ENCODE peak calls at places on chromosomes 5 and 9, in eight cellular contexts. One of them, this sample, is unnamed.

GRCh38 chr9:102072061-102072764 is 333.8 kb upstream of the GRIN3A start:
- DNase-seq in stimulated activated CD4-positive, alpha-beta T cell treated with anti-CD3 and anti-CD28 coated beads, Interleukin-4, amount 100 ng/mL, for 4 hours: no peak
- DNase-seq in fibroblast of the conjunctiva: no peak
- DNase-seq in GM18507: no peak
- DNase-seq in germinal center: no peak
- DNase-seq in fibroblast of lung: no peak
- DNase-seq in stimulated activated CD8-positive, alpha-beta memory T cell treated with anti-CD3 and anti-CD28 coated beads, Interleukin-15, amount 100 ng/mL, for 24 hours: no peak
- DNase-seq in CD8-positive, alpha-beta memory T cell: no peak
- DNase-seq in this sample: no peak

GRCh38 chr5:139385061-139385889 is 2.2 kb upstream of the SLC23A1 start:
- DNase-seq in stimulated activated CD4-positive, alpha-beta T cell treated with anti-CD3 and anti-CD28 coated beads, Interleukin-4, amount 100 ng/mL, for 4 hours: no peak
- DNase-seq in fibroblast of the conjunctiva: no peak
- DNase-seq in GM18507: no peak
- DNase-seq in germinal center: no peak
- DNase-seq in fibroblast of lung: no peak
- DNase-seq in stimulated activated CD8-positive, alpha-beta memory T cell treated with anti-CD3 and anti-CD28 coated beads, Interleukin-15, amount 100 ng/mL, for 24 hours: no peak
- DNase-seq in CD8-positive, alpha-beta memory T cell: no peak
- DNase-seq in this sample: no peak

GRCh38 chr9:78714591-78714990 is 417.7 kb downstream of the PSAT1 start:
- DNase-seq in stimulated activated CD4-positive, alpha-beta T cell treated with anti-CD3 and anti-CD28 coated beads, Interleukin-4, amount 100 ng/mL, for 4 hours: no peak
- DNase-seq in fibroblast of the conjunctiva: no peak
- DNase-seq in GM18507: no peak
- DNase-seq in germinal center: no peak
- DNase-seq in fibroblast of lung: peak; percentile 67
- DNase-seq in stimulated activated CD8-positive, alpha-beta memory T cell treated with anti-CD3 and anti-CD28 coated beads, Interleukin-15, amount 100 ng/mL, for 24 hours: no peak
- DNase-seq in CD8-positive, alpha-beta memory T cell: no peak
- DNase-seq in this sample: no peak

GRCh38 chr5:57175586-57175985 is 1.7 kb downstream of the GPBP1 start:
- DNase-seq in stimulated activated CD4-positive, alpha-beta T cell treated with anti-CD3 and anti-CD28 coated beads, Interleukin-4, amount 100 ng/mL, for 4 hours: peak; percentile 36
- DNase-seq in fibroblast of the conjunctiva: no peak
- DNase-seq in GM18507: no peak
- DNase-seq in germinal center: peak; percentile 34
- DNase-seq in fibroblast of lung: no peak
- DNase-seq in stimulated activated CD8-positive, alpha-beta memory T cell treated with anti-CD3 and anti-CD28 coated beads, Interleukin-15, amount 100 ng/mL, for 24 hours: no peak
- DNase-seq in CD8-positive, alpha-beta memory T cell: no peak
- DNase-seq in this sample: no peak

GRCh38 chr9:90801507-90802289 is at the start of gene SYK:
- DNase-seq in stimulated activated CD4-positive, alpha-beta T cell treated with anti-CD3 and anti-CD28 coated beads, Interleukin-4, amount 100 ng/mL, for 4 hours: no peak
- DNase-seq in fibroblast of the conjunctiva: no peak
- DNase-seq in GM18507: no peak
- DNase-seq in germinal center: peak; percentile 72
- DNase-seq in fibroblast of lung: no peak
- DNase-seq in stimulated activated CD8-positive, alpha-beta memory T cell treated with anti-CD3 and anti-CD28 coated beads, Interleukin-15, amount 100 ng/mL, for 24 hours: no peak
- DNase-seq in CD8-positive, alpha-beta memory T cell: no peak
- DNase-seq in this sample: peak; percentile 46

GRCh38 chr5:1437452-1437851 is 7.8 kb downstream of the SLC6A3 start:
- DNase-seq in stimulated activated CD4-positive, alpha-beta T cell treated with anti-CD3 and anti-CD28 coated beads, Interleukin-4, amount 100 ng/mL, for 4 hours: no peak
- DNase-seq in fibroblast of the conjunctiva: peak; percentile 3
- DNase-seq in GM18507: no peak
- DNase-seq in germinal center: no peak
- DNase-seq in fibroblast of lung: no peak
- DNase-seq in stimulated activated CD8-positive, alpha-beta memory T cell treated with anti-CD3 and anti-CD28 coated beads, Interleukin-15, amount 100 ng/mL, for 24 hours: no peak
- DNase-seq in CD8-positive, alpha-beta memory T cell: no peak
- DNase-seq in this sample: no peak

GRCh38 chr5:122120957-122121356 is 8.4 kb upstream of the ZNF474 start:
- DNase-seq in stimulated activated CD4-positive, alpha-beta T cell treated with anti-CD3 and anti-CD28 coated beads, Interleukin-4, amount 100 ng/mL, for 4 hours: no peak
- DNase-seq in fibroblast of the conjunctiva: no peak
- DNase-seq in GM18507: no peak
- DNase-seq in germinal center: no peak
- DNase-seq in fibroblast of lung: peak; percentile 48
- DNase-seq in stimulated activated CD8-positive, alpha-beta memory T cell treated with anti-CD3 and anti-CD28 coated beads, Interleukin-15, amount 100 ng/mL, for 24 hours: no peak
- DNase-seq in CD8-positive, alpha-beta memory T cell: no peak
- DNase-seq in this sample: no peak

GRCh38 chr5:149865746-149866145 is 78.8 kb downstream of the PDE6A start:
- DNase-seq in stimulated activated CD4-positive, alpha-beta T cell treated with anti-CD3 and anti-CD28 coated beads, Interleukin-4, amount 100 ng/mL, for 4 hours: no peak
- DNase-seq in fibroblast of the conjunctiva: no peak
- DNase-seq in GM18507: no peak
- DNase-seq in germinal center: no peak
- DNase-seq in fibroblast of lung: no peak
- DNase-seq in stimulated activated CD8-positive, alpha-beta memory T cell treated with anti-CD3 and anti-CD28 coated beads, Interleukin-15, amount 100 ng/mL, for 24 hours: no peak
- DNase-seq in CD8-positive, alpha-beta memory T cell: no peak
- DNase-seq in this sample: no peak

GRCh38 chr5:143986567-143987242 is 174.7 kb downstream of the HMHB1 start:
- DNase-seq in stimulated activated CD4-positive, alpha-beta T cell treated with anti-CD3 and anti-CD28 coated beads, Interleukin-4, amount 100 ng/mL, for 4 hours: no peak
- DNase-seq in fibroblast of the conjunctiva: peak; percentile 13
- DNase-seq in GM18507: no peak
- DNase-seq in germinal center: no peak
- DNase-seq in fibroblast of lung: peak; percentile 94
- DNase-seq in stimulated activated CD8-positive, alpha-beta memory T cell treated with anti-CD3 and anti-CD28 coated beads, Interleukin-15, amount 100 ng/mL, for 24 hours: no peak
- DNase-seq in CD8-positive, alpha-beta memory T cell: no peak
- DNase-seq in this sample: no peak

GRCh38 chr5:101678494-101679193 is 617.4 kb downstream of the SLCO4C1 start:
- DNase-seq in stimulated activated CD4-positive, alpha-beta T cell treated with anti-CD3 and anti-CD28 coated beads, Interleukin-4, amount 100 ng/mL, for 4 hours: peak; percentile 24
- DNase-seq in fibroblast of the conjunctiva: peak; percentile 23
- DNase-seq in GM18507: no peak
- DNase-seq in germinal center: peak; percentile 18
- DNase-seq in fibroblast of lung: peak; percentile 53
- DNase-seq in stimulated activated CD8-positive, alpha-beta memory T cell treated with anti-CD3 and anti-CD28 coated beads, Interleukin-15, amount 100 ng/mL, for 24 hours: no peak
- DNase-seq in CD8-positive, alpha-beta memory T cell: peak; percentile 2
- DNase-seq in this sample: peak; percentile 81

GRCh38 chr5:67341478-67341877 is 144.9 kb upstream of the CD180 start:
- DNase-seq in stimulated activated CD4-positive, alpha-beta T cell treated with anti-CD3 and anti-CD28 coated beads, Interleukin-4, amount 100 ng/mL, for 4 hours: no peak
- DNase-seq in fibroblast of the conjunctiva: no peak
- DNase-seq in GM18507: no peak
- DNase-seq in germinal center: no peak
- DNase-seq in fibroblast of lung: no peak
- DNase-seq in stimulated activated CD8-positive, alpha-beta memory T cell treated with anti-CD3 and anti-CD28 coated beads, Interleukin-15, amount 100 ng/mL, for 24 hours: no peak
- DNase-seq in CD8-positive, alpha-beta memory T cell: no peak
- DNase-seq in this sample: no peak

GRCh38 chr5:95782166-95782565 is 40.4 kb downstream of the GLRX start:
- DNase-seq in stimulated activated CD4-positive, alpha-beta T cell treated with anti-CD3 and anti-CD28 coated beads, Interleukin-4, amount 100 ng/mL, for 4 hours: no peak
- DNase-seq in fibroblast of the conjunctiva: no peak
- DNase-seq in GM18507: no peak
- DNase-seq in germinal center: no peak
- DNase-seq in fibroblast of lung: no peak
- DNase-seq in stimulated activated CD8-positive, alpha-beta memory T cell treated with anti-CD3 and anti-CD28 coated beads, Interleukin-15, amount 100 ng/mL, for 24 hours: no peak
- DNase-seq in CD8-positive, alpha-beta memory T cell: no peak
- DNase-seq in this sample: peak; percentile 38

GRCh38 chr9:137685035-137685885 is 66.5 kb downstream of the EHMT1 start:
- DNase-seq in stimulated activated CD4-positive, alpha-beta T cell treated with anti-CD3 and anti-CD28 coated beads, Interleukin-4, amount 100 ng/mL, for 4 hours: no peak
- DNase-seq in fibroblast of the conjunctiva: no peak
- DNase-seq in GM18507: no peak
- DNase-seq in germinal center: no peak
- DNase-seq in fibroblast of lung: peak; percentile 76
- DNase-seq in stimulated activated CD8-positive, alpha-beta memory T cell treated with anti-CD3 and anti-CD28 coated beads, Interleukin-15, amount 100 ng/mL, for 24 hours: no peak
- DNase-seq in CD8-positive, alpha-beta memory T cell: no peak
- DNase-seq in this sample: no peak

GRCh38 chr9:21077842-21078241 is at the start of gene IFNB1:
- DNase-seq in stimulated activated CD4-positive, alpha-beta T cell treated with anti-CD3 and anti-CD28 coated beads, Interleukin-4, amount 100 ng/mL, for 4 hours: no peak
- DNase-seq in fibroblast of the conjunctiva: no peak
- DNase-seq in GM18507: no peak
- DNase-seq in germinal center: no peak
- DNase-seq in fibroblast of lung: no peak
- DNase-seq in stimulated activated CD8-positive, alpha-beta memory T cell treated with anti-CD3 and anti-CD28 coated beads, Interleukin-15, amount 100 ng/mL, for 24 hours: no peak
- DNase-seq in CD8-positive, alpha-beta memory T cell: no peak
- DNase-seq in this sample: no peak

GRCh38 chr5:96279796-96280542 is 153.1 kb downstream of the PCSK1 start:
- DNase-seq in stimulated activated CD4-positive, alpha-beta T cell treated with anti-CD3 and anti-CD28 coated beads, Interleukin-4, amount 100 ng/mL, for 4 hours: no peak
- DNase-seq in fibroblast of the conjunctiva: no peak
- DNase-seq in GM18507: no peak
- DNase-seq in germinal center: no peak
- DNase-seq in fibroblast of lung: peak; percentile 71
- DNase-seq in stimulated activated CD8-positive, alpha-beta memory T cell treated with anti-CD3 and anti-CD28 coated beads, Interleukin-15, amount 100 ng/mL, for 24 hours: no peak
- DNase-seq in CD8-positive, alpha-beta memory T cell: no peak
- DNase-seq in this sample: no peak

GRCh38 chr5:33105521-33105941 is 335.2 kb upstream of the TARS1 start:
- DNase-seq in stimulated activated CD4-positive, alpha-beta T cell treated with anti-CD3 and anti-CD28 coated beads, Interleukin-4, amount 100 ng/mL, for 4 hours: no peak
- DNase-seq in fibroblast of the conjunctiva: no peak
- DNase-seq in GM18507: no peak
- DNase-seq in germinal center: no peak
- DNase-seq in fibroblast of lung: peak; percentile 86
- DNase-seq in stimulated activated CD8-positive, alpha-beta memory T cell treated with anti-CD3 and anti-CD28 coated beads, Interleukin-15, amount 100 ng/mL, for 24 hours: no peak
- DNase-seq in CD8-positive, alpha-beta memory T cell: no peak
- DNase-seq in this sample: no peak

GRCh38 chr5:151750121-151750520 is 8.3 kb downstream of the ATOX1 start:
- DNase-seq in stimulated activated CD4-positive, alpha-beta T cell treated with anti-CD3 and anti-CD28 coated beads, Interleukin-4, amount 100 ng/mL, for 4 hours: no peak
- DNase-seq in fibroblast of the conjunctiva: no peak
- DNase-seq in GM18507: no peak
- DNase-seq in germinal center: no peak
- DNase-seq in fibroblast of lung: no peak
- DNase-seq in stimulated activated CD8-positive, alpha-beta memory T cell treated with anti-CD3 and anti-CD28 coated beads, Interleukin-15, amount 100 ng/mL, for 24 hours: no peak
- DNase-seq in CD8-positive, alpha-beta memory T cell: no peak
- DNase-seq in this sample: no peak

GRCh38 chr5:127650022-127650421 is 1.1 kb downstream of the CTXN3 start:
- DNase-seq in stimulated activated CD4-positive, alpha-beta T cell treated with anti-CD3 and anti-CD28 coated beads, Interleukin-4, amount 100 ng/mL, for 4 hours: no peak
- DNase-seq in fibroblast of the conjunctiva: no peak
- DNase-seq in GM18507: no peak
- DNase-seq in germinal center: no peak
- DNase-seq in fibroblast of lung: no peak
- DNase-seq in stimulated activated CD8-positive, alpha-beta memory T cell treated with anti-CD3 and anti-CD28 coated beads, Interleukin-15, amount 100 ng/mL, for 24 hours: no peak
- DNase-seq in CD8-positive, alpha-beta memory T cell: no peak
- DNase-seq in this sample: no peak

GRCh38 chr9:94806307-94806893 is 79.9 kb downstream of the AOPEP start:
- DNase-seq in stimulated activated CD4-positive, alpha-beta T cell treated with anti-CD3 and anti-CD28 coated beads, Interleukin-4, amount 100 ng/mL, for 4 hours: no peak
- DNase-seq in fibroblast of the conjunctiva: no peak
- DNase-seq in GM18507: no peak
- DNase-seq in germinal center: no peak
- DNase-seq in fibroblast of lung: peak; percentile 41
- DNase-seq in stimulated activated CD8-positive, alpha-beta memory T cell treated with anti-CD3 and anti-CD28 coated beads, Interleukin-15, amount 100 ng/mL, for 24 hours: no peak
- DNase-seq in CD8-positive, alpha-beta memory T cell: no peak
- DNase-seq in this sample: no peak

GRCh38 chr9:34417734-34418133 is 40.6 kb downstream of the FAM219A start:
- DNase-seq in stimulated activated CD4-positive, alpha-beta T cell treated with anti-CD3 and anti-CD28 coated beads, Interleukin-4, amount 100 ng/mL, for 4 hours: no peak
- DNase-seq in fibroblast of the conjunctiva: no peak
- DNase-seq in GM18507: no peak
- DNase-seq in germinal center: no peak
- DNase-seq in fibroblast of lung: no peak
- DNase-seq in stimulated activated CD8-positive, alpha-beta memory T cell treated with anti-CD3 and anti-CD28 coated beads, Interleukin-15, amount 100 ng/mL, for 24 hours: no peak
- DNase-seq in CD8-positive, alpha-beta memory T cell: no peak
- DNase-seq in this sample: no peak

GRCh38 chr5:39370555-39371366 is 6.5 kb upstream of the C9 start:
- DNase-seq in stimulated activated CD4-positive, alpha-beta T cell treated with anti-CD3 and anti-CD28 coated beads, Interleukin-4, amount 100 ng/mL, for 4 hours: no peak
- DNase-seq in fibroblast of the conjunctiva: no peak
- DNase-seq in GM18507: no peak
- DNase-seq in germinal center: no peak
- DNase-seq in fibroblast of lung: no peak
- DNase-seq in stimulated activated CD8-positive, alpha-beta memory T cell treated with anti-CD3 and anti-CD28 coated beads, Interleukin-15, amount 100 ng/mL, for 24 hours: no peak
- DNase-seq in CD8-positive, alpha-beta memory T cell: no peak
- DNase-seq in this sample: no peak

GRCh38 chr9:19754921-19755320 is 33.9 kb downstream of the SLC24A2 start:
- DNase-seq in stimulated activated CD4-positive, alpha-beta T cell treated with anti-CD3 and anti-CD28 coated beads, Interleukin-4, amount 100 ng/mL, for 4 hours: no peak
- DNase-seq in fibroblast of the conjunctiva: no peak
- DNase-seq in GM18507: no peak
- DNase-seq in germinal center: no peak
- DNase-seq in fibroblast of lung: no peak
- DNase-seq in stimulated activated CD8-positive, alpha-beta memory T cell treated with anti-CD3 and anti-CD28 coated beads, Interleukin-15, amount 100 ng/mL, for 24 hours: no peak
- DNase-seq in CD8-positive, alpha-beta memory T cell: no peak
- DNase-seq in this sample: no peak

GRCh38 chr5:61766141-61766540 is 434.1 kb downstream of the ZSWIM6 start:
- DNase-seq in stimulated activated CD4-positive, alpha-beta T cell treated with anti-CD3 and anti-CD28 coated beads, Interleukin-4, amount 100 ng/mL, for 4 hours: no peak
- DNase-seq in fibroblast of the conjunctiva: no peak
- DNase-seq in GM18507: no peak
- DNase-seq in germinal center: no peak
- DNase-seq in fibroblast of lung: no peak
- DNase-seq in stimulated activated CD8-positive, alpha-beta memory T cell treated with anti-CD3 and anti-CD28 coated beads, Interleukin-15, amount 100 ng/mL, for 24 hours: no peak
- DNase-seq in CD8-positive, alpha-beta memory T cell: no peak
- DNase-seq in this sample: no peak

GRCh38 chr9:74293479-74293878 is 203.7 kb upstream of the RORB start:
- DNase-seq in stimulated activated CD4-positive, alpha-beta T cell treated with anti-CD3 and anti-CD28 coated beads, Interleukin-4, amount 100 ng/mL, for 4 hours: no peak
- DNase-seq in fibroblast of the conjunctiva: no peak
- DNase-seq in GM18507: no peak
- DNase-seq in germinal center: no peak
- DNase-seq in fibroblast of lung: no peak
- DNase-seq in stimulated activated CD8-positive, alpha-beta memory T cell treated with anti-CD3 and anti-CD28 coated beads, Interleukin-15, amount 100 ng/mL, for 24 hours: no peak
- DNase-seq in CD8-positive, alpha-beta memory T cell: no peak
- DNase-seq in this sample: no peak